ENCODE peak calls at places on chromosomes 7 and 10, in four cellular contexts. One of them, this sample, is unnamed.

GRCh38 chr10:70773965-70774809 is 11.0 kb downstream of the TBATA start:
- DNase-seq in HepG2: no peak
- DNase-seq in A549: no peak
- DNase-seq in K562: no peak
- DNase-seq in this sample: no peak

GRCh38 chr7:28017372-28017771 is 163.2 kb downstream of the JAZF1 start:
- DNase-seq in HepG2: no peak
- DNase-seq in A549: no peak
- DNase-seq in K562: no peak
- DNase-seq in this sample: no peak

GRCh38 chr10:22294694-22295093 is 21.5 kb upstream of the COMMD3 start:
- DNase-seq in HepG2: no peak
- DNase-seq in K562: no peak
- DNase-seq in A549: no peak
- DNase-seq in this sample: no peak

GRCh38 chr7:107147464-107148214 is 21.2 kb upstream of the HBP1 start:
- DNase-seq in A549: peak; percentile 39
- DNase-seq in HepG2: peak; percentile 18
- DNase-seq in K562: peak; percentile 72
- DNase-seq in this sample: peak; percentile 27

GRCh38 chr7:148982596-148983219 is 45.6 kb downstream of the PDIA4 start:
- DNase-seq in HepG2: no peak
- DNase-seq in K562: peak; percentile 46
- DNase-seq in A549: no peak
- DNase-seq in this sample: no peak

GRCh38 chr10:28276384-28276783 is 26.5 kb downstream of the MPP7 start:
- DNase-seq in HepG2: peak; percentile 12
- DNase-seq in A549: no peak
- DNase-seq in K562: no peak
- DNase-seq in this sample: no peak

GRCh38 chr10:17033529-17034250 is 95.9 kb downstream of the CUBN start:
- DNase-seq in A549: no peak
- DNase-seq in HepG2: no peak
- DNase-seq in K562: no peak
- DNase-seq in this sample: no peak

GRCh38 chr7:116339564-116339963 is 129.2 kb downstream of the TES start:
- DNase-seq in K562: peak; percentile 38
- DNase-seq in A549: no peak
- DNase-seq in HepG2: peak; percentile 33
- DNase-seq in this sample: no peak

GRCh38 chr10:80500572-80501380 is 36.9 kb upstream of the SH2D4B start:
- DNase-seq in HepG2: no peak
- DNase-seq in A549: no peak
- DNase-seq in K562: peak; percentile 64
- DNase-seq in this sample: no peak

GRCh38 chr7:108278776-108279175 is 148.6 kb upstream of the LAMB4 start:
- DNase-seq in K562: no peak
- DNase-seq in HepG2: no peak
- DNase-seq in A549: no peak
- DNase-seq in this sample: no peak

GRCh38 chr10:116743266-116744064 is 1.1 kb upstream of the HSPA12A start:
- DNase-seq in K562: no peak
- DNase-seq in A549: no peak
- DNase-seq in HepG2: no peak
- DNase-seq in this sample: no peak

GRCh38 chr10:1096287-1096889 is 40.2 kb downstream of the WDR37 start:
- DNase-seq in HepG2: no peak
- DNase-seq in K562: no peak
- DNase-seq in A549: no peak
- DNase-seq in this sample: no peak

GRCh38 chr10:1093696-1094095 is 37.5 kb downstream of the WDR37 start:
- DNase-seq in K562: no peak
- DNase-seq in A549: no peak
- DNase-seq in HepG2: no peak
- DNase-seq in this sample: no peak

GRCh38 chr10:1095498-1095897 is 39.3 kb downstream of the WDR37 start:
- DNase-seq in HepG2: no peak
- DNase-seq in A549: no peak
- DNase-seq in K562: no peak
- DNase-seq in this sample: no peak

GRCh38 chr10:1097436-1097835 is 41.3 kb downstream of the WDR37 start:
- DNase-seq in HepG2: no peak
- DNase-seq in K562: no peak
- DNase-seq in A549: no peak
- DNase-seq in this sample: no peak

DNA sequence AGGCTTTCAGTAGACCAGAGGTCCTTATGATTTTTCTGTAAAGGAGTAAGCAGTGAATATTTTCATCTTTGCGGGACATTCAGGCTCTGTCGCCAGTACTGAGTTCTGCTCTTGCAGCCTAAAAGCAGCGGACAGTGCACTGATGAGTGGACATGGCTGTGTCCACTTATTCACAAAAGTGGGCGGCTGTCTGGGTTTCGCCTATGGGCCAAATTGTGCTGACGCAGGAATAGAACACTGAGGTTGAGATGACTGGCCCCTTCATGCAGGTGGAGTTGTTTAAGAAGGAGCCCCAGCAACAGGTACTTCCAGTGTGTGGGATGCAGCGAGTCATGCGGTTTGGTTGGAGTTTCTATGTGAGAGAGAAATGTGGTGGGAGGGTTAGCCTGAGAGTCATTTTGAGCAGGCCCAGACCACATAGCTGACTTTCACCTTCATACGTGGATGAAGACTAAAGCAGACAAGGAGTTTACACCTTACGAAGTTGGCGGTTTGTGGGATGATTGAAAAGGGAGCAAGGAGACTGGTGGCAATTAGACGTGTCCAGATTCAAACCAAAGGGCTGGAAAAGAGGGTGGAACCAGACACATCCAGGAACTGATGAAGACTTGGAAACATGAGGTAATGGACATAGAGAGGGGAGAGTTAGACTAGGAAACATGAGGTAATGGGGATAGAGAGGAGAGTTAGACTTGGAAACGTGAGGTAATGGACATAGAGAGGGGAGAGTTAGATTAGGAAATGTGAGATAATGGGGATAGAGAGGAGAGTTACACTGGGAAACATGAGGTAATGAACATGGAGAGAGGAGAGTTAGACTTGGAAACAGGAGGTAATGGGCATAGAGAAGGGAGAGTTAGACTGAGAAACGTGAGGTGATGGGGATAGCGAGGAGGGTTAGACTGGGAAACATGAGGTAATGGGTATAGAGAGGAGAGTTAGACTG is 38.2 kb downstream of the WDR37 start:
- DNase-seq in K562: no peak
- DNase-seq in A549: no peak
- DNase-seq in HepG2: no peak
- DNase-seq in this sample: no peak
- TF ChIP-seq HMGXB4 in K562: no peak
- TF ChIP-seq HMGXB4 in A549: no peak
- TF ChIP-seq HMGXB4 in HepG2: no peak
- TF ChIP-seq HMGXB4 in this sample: no peak

GRCh38 chr7:11212080-11212711 is 238.5 kb downstream of the PHF14 start:
- DNase-seq in HepG2: peak; percentile 55
- DNase-seq in A549: peak; percentile 25
- DNase-seq in K562: peak; percentile 76
- DNase-seq in this sample: peak; percentile 53
- TF ChIP-seq ESRRA in HepG2: no peak
- TF ChIP-seq ESRRA in A549: no peak
- TF ChIP-seq ESRRA in K562: no peak
- TF ChIP-seq ESRRA in this sample: no peak

DNA sequence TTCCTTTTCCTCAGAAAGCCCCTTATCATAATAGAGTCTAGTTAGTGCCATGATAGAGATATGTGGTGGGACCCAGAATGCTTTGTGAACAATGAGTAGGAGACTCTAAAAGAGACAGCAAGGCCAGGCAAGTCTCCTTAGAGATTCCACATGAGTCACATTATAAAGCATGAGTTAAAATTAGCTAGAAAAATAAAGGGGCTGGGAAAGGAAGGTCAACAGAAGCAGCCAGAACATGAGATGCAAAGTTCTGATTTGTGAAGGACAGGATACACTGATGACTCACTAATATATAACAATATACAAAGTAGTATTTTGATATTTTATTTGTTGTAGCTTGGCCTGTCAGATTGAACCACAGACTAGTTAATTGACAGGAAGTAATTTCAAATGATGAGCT is 25.3 kb upstream of the SNX13 start:
- DNase-seq in A549: no peak
- DNase-seq in HepG2: no peak
- DNase-seq in K562: no peak
- DNase-seq in this sample: no peak
- TF ChIP-seq HMGXB4 in A549: no peak
- TF ChIP-seq HMGXB4 in HepG2: no peak
- TF ChIP-seq HMGXB4 in K562: no peak
- TF ChIP-seq HMGXB4 in this sample: no peak

DNA sequence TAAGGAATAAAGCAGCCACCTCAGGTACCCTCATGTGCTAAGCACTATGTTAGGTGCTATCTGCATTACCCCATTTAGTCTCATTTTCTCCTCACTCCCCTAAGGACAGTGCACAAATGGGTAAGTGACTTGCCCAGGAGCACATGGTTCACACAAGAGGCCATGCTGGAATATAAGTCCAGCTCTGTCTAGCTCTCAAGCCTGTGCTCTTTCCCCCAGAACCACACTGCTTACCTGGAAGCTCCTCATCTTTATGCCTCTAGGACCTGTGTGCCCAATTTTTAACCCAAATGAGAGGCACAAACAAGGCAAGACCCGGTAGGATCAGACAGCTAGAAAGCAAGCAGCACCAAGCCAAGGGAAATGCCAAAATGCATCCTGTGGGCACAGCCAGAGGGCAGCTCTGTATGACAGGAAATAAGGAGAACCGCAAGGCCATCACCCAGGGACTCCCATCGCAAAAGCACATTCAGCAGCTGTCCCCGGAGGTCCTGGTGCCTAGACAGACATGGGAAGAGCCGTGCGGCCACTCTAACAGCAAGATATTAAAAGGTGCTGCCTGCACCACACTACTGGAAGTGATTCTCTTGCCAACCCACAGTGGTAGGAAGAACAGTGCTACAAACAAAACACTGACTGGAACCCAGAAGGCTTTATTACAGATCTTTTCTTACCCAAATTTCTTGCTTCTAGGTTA is 88.1 kb downstream of the GSAP start:
- DNase-seq in A549: no peak
- DNase-seq in HepG2: no peak
- DNase-seq in K562: no peak
- DNase-seq in this sample: no peak
- TF ChIP-seq ESRRA in A549: no peak
- TF ChIP-seq ESRRA in HepG2: no peak
- TF ChIP-seq ESRRA in K562: no peak
- TF ChIP-seq ESRRA in this sample: no peak

DNA sequence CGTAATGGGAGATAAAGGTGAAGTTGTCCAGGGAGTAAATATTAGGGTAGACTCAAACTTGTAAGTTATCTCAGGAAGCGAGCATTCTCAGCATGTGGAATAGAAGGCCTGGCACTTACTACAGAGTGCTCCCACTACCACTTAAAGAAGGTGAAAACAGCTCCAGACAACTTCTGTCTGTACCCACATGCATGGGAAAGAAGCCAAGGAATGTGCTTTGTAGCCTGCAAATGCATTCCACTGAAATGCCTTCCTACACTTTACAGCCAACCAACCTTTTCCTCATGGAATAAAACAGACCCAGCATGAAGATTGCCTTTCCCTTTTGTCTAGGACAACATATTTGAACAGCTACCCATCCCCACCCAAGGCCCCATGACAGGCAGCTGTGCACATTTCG is 45.3 kb upstream of the NPSR1 start:
- DNase-seq in HepG2: peak; percentile 4
- DNase-seq in A549: no peak
- DNase-seq in K562: no peak
- DNase-seq in this sample: no peak
- TF ChIP-seq HMGXB4 in HepG2: no peak
- TF ChIP-seq HMGXB4 in A549: no peak
- TF ChIP-seq HMGXB4 in K562: no peak
- TF ChIP-seq HMGXB4 in this sample: no peak

GRCh38 chr7:2794836-2795636 is 49.1 kb downstream of the GNA12 start:
- DNase-seq in A549: no peak
- DNase-seq in K562: no peak
- DNase-seq in HepG2: no peak
- DNase-seq in this sample: no peak

GRCh38 chr7:2795906-2796305 is 48.2 kb downstream of the GNA12 start:
- DNase-seq in A549: no peak
- DNase-seq in HepG2: no peak
- DNase-seq in K562: no peak
- DNase-seq in this sample: no peak

GRCh38 chr7:2791390-2791789 is 52.7 kb downstream of the GNA12 start:
- DNase-seq in HepG2: no peak
- DNase-seq in K562: no peak
- DNase-seq in A549: no peak
- DNase-seq in this sample: no peak

GRCh38 chr7:2792856-2793487 is 51.1 kb downstream of the GNA12 start:
- DNase-seq in HepG2: no peak
- DNase-seq in A549: no peak
- DNase-seq in K562: no peak
- DNase-seq in this sample: no peak

DNA sequence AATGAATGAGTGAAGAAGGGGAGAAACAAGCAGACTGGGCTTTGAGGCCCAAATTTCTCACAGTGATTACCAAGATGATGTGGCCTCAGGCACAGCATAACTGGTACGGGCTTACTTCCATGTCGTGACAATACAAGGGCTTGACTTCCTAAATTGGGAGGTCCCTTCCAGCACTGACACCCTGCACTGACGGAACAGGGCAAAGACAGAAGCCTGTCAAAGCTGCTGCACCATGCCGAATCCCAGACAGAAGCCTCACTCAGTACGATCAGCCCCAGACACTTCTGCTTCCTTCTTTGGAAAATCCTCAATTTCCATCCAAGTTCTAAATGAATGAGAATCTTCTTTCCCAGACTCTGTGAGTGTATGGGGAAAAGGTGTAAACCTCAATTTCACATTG is 51.9 kb downstream of the GNA12 start:
- DNase-seq in K562: no peak
- DNase-seq in HepG2: no peak
- DNase-seq in A549: no peak
- DNase-seq in this sample: no peak
- TF ChIP-seq ESRRA in K562: no peak
- TF ChIP-seq ESRRA in HepG2: no peak
- TF ChIP-seq ESRRA in A549: no peak
- TF ChIP-seq ESRRA in this sample: no peak